ENCODE peak calls at places on chromosomes 6 and 20, in ten cellular contexts. One of them, this sample, is unnamed.

GRCh38 chr6:82331031-82331773 is 32.4 kb upstream of the TPBG start:
- DNase-seq in epithelial cell of esophagus: peak
- DNase-seq in cardiac muscle cell: no peak
- DNase-seq in glutamatergic neuron: no peak
- DNase-seq in GM12865: peak
- DNase-seq in CD14-positive monocyte: no peak
- DNase-seq in sigmoid colon: no peak
- DNase-seq in progenitor cell of endocrine pancreas: no peak
- DNase-seq in heart left ventricle: no peak
- DNase-seq in HCT116: no peak
- DNase-seq in this sample: no peak

GRCh38 chr6:111628117-111628866 is 22.6 kb upstream of the TRAF3IP2 start:
- DNase-seq in epithelial cell of esophagus: no peak
- DNase-seq in cardiac muscle cell: no peak
- DNase-seq in glutamatergic neuron: no peak
- DNase-seq in GM12865: no peak
- DNase-seq in CD14-positive monocyte: no peak
- DNase-seq in sigmoid colon: no peak
- DNase-seq in progenitor cell of endocrine pancreas: no peak
- DNase-seq in heart left ventricle: no peak
- DNase-seq in HCT116: no peak
- DNase-seq in this sample: no peak

GRCh38 chr20:19973920-19974620 is 43.1 kb upstream of the NAA20 start:
- DNase-seq in epithelial cell of esophagus: peak
- DNase-seq in cardiac muscle cell: no peak
- DNase-seq in glutamatergic neuron: no peak
- DNase-seq in GM12865: no peak
- DNase-seq in CD14-positive monocyte: peak
- DNase-seq in sigmoid colon: peak
- DNase-seq in progenitor cell of endocrine pancreas: no peak
- DNase-seq in heart left ventricle: peak
- DNase-seq in HCT116: no peak
- DNase-seq in this sample: no peak

GRCh38 chr6:105985098-105985815 is 100.9 kb upstream of the PRDM1 start:
- DNase-seq in epithelial cell of esophagus: peak
- DNase-seq in cardiac muscle cell: no peak
- DNase-seq in glutamatergic neuron: no peak
- DNase-seq in GM12865: no peak
- DNase-seq in CD14-positive monocyte: no peak
- DNase-seq in sigmoid colon: peak
- DNase-seq in progenitor cell of endocrine pancreas: no peak
- DNase-seq in heart left ventricle: no peak
- DNase-seq in HCT116: no peak
- DNase-seq in this sample: no peak

GRCh38 chr20:57749861-57750260 is 40.0 kb upstream of the PMEPA1 start:
- DNase-seq in epithelial cell of esophagus: no peak
- DNase-seq in cardiac muscle cell: no peak
- DNase-seq in glutamatergic neuron: no peak
- DNase-seq in GM12865: no peak
- DNase-seq in CD14-positive monocyte: no peak
- DNase-seq in sigmoid colon: peak
- DNase-seq in progenitor cell of endocrine pancreas: no peak
- DNase-seq in heart left ventricle: no peak
- DNase-seq in HCT116: no peak
- DNase-seq in this sample: no peak

GRCh38 chr20:57654363-57654997 is 34.3 kb upstream of the ZBP1 start:
- DNase-seq in epithelial cell of esophagus: peak
- DNase-seq in cardiac muscle cell: peak
- DNase-seq in glutamatergic neuron: peak
- DNase-seq in GM12865: peak
- DNase-seq in CD14-positive monocyte: no peak
- DNase-seq in sigmoid colon: peak
- DNase-seq in progenitor cell of endocrine pancreas: peak
- DNase-seq in heart left ventricle: no peak
- DNase-seq in HCT116: peak
- DNase-seq in this sample: peak

GRCh38 chr6:19086480-19086879 is 699.3 kb downstream of the RNF144B start:
- DNase-seq in epithelial cell of esophagus: no peak
- DNase-seq in cardiac muscle cell: no peak
- DNase-seq in glutamatergic neuron: no peak
- DNase-seq in GM12865: no peak
- DNase-seq in CD14-positive monocyte: no peak
- DNase-seq in sigmoid colon: no peak
- DNase-seq in progenitor cell of endocrine pancreas: no peak
- DNase-seq in heart left ventricle: no peak
- DNase-seq in HCT116: no peak
- DNase-seq in this sample: no peak

GRCh38 chr6:17583811-17584210 is 16.3 kb upstream of the FAM8A1 start:
- DNase-seq in epithelial cell of esophagus: peak
- DNase-seq in cardiac muscle cell: no peak
- DNase-seq in glutamatergic neuron: no peak
- DNase-seq in GM12865: no peak
- DNase-seq in CD14-positive monocyte: no peak
- DNase-seq in sigmoid colon: peak
- DNase-seq in progenitor cell of endocrine pancreas: no peak
- DNase-seq in heart left ventricle: no peak
- DNase-seq in HCT116: no peak
- DNase-seq in this sample: no peak

GRCh38 chr6:127812985-127813681 is 87.7 kb downstream of the THEMIS start:
- DNase-seq in epithelial cell of esophagus: no peak
- DNase-seq in cardiac muscle cell: no peak
- DNase-seq in glutamatergic neuron: no peak
- DNase-seq in GM12865: no peak
- DNase-seq in CD14-positive monocyte: no peak
- DNase-seq in sigmoid colon: no peak
- DNase-seq in progenitor cell of endocrine pancreas: no peak
- DNase-seq in heart left ventricle: no peak
- DNase-seq in HCT116: no peak
- DNase-seq in this sample: no peak

GRCh38 chr6:129183681-129184216 is 300.8 kb downstream of the LAMA2 start:
- DNase-seq in epithelial cell of esophagus: peak
- DNase-seq in cardiac muscle cell: no peak
- DNase-seq in glutamatergic neuron: no peak
- DNase-seq in GM12865: no peak
- DNase-seq in CD14-positive monocyte: no peak
- DNase-seq in sigmoid colon: no peak
- DNase-seq in progenitor cell of endocrine pancreas: no peak
- DNase-seq in heart left ventricle: no peak
- DNase-seq in HCT116: peak
- DNase-seq in this sample: no peak

DNA sequence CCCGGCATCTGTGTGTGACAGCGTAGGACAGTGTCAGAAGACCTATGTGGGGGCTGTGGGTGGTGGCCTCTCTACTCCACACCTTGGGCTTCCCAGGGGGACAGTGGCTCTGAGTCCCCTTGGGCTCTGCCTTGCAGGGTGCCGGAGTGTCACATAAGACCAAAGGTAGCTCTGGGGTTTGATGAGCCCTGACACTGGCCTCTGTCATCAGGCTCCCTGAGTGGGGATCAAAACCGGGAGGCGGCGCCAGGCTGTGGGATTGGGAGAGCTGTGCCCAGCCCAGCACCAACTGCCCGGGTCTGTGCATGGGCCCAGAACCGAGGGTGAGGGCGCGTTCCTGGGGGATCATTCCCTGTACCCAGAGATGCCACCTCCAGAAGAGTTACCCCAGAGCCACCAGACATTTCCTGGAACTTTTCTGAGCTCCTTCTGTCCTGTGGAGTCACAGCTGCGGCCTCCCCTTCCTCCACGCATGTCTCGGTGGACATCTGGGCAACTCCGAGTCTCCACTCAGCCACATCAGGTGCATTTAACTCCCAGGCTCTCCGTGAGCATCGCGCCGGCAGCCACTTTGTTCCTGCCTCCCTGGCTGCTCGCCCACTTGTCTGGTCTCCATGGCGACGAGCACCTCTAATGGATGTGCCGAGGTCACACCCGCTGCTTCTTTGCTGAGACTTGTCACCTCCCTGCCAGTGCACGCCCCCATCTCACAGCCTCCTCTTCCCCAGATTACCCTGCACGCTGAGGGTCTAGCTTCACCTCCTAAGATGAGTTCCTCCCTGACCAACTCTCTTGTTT is 94.7 kb downstream of the TMEM242 start:
- DNase-seq in epithelial cell of esophagus: no peak
- DNase-seq in cardiac muscle cell: no peak
- DNase-seq in glutamatergic neuron: peak
- DNase-seq in GM12865: no peak
- DNase-seq in CD14-positive monocyte: peak
- DNase-seq in sigmoid colon: peak
- DNase-seq in progenitor cell of endocrine pancreas: no peak
- DNase-seq in heart left ventricle: no peak
- DNase-seq in HCT116: no peak
- DNase-seq in this sample: no peak
- TF ChIP-seq CTCF in epithelial cell of esophagus: no peak
- TF ChIP-seq CTCF in cardiac muscle cell: no peak
- TF ChIP-seq CTCF in glutamatergic neuron: no peak
- TF ChIP-seq CTCF in GM12865: no peak
- TF ChIP-seq CTCF in CD14-positive monocyte: no peak
- TF ChIP-seq CTCF in sigmoid colon: no peak
- TF ChIP-seq CTCF in progenitor cell of endocrine pancreas: no peak
- TF ChIP-seq CTCF in heart left ventricle: no peak
- TF ChIP-seq CTCF in HCT116: no peak
- TF ChIP-seq CTCF in this sample: no peak

GRCh38 chr6:137013738-137014602 is 30.8 kb downstream of the IL20RA start:
- DNase-seq in epithelial cell of esophagus: peak
- DNase-seq in cardiac muscle cell: peak
- DNase-seq in glutamatergic neuron: no peak
- DNase-seq in GM12865: no peak
- DNase-seq in CD14-positive monocyte: no peak
- DNase-seq in sigmoid colon: no peak
- DNase-seq in progenitor cell of endocrine pancreas: no peak
- DNase-seq in heart left ventricle: no peak
- DNase-seq in HCT116: peak
- DNase-seq in this sample: no peak
- TF ChIP-seq CTCF in epithelial cell of esophagus: peak
- TF ChIP-seq CTCF in cardiac muscle cell: peak
- TF ChIP-seq CTCF in glutamatergic neuron: peak
- TF ChIP-seq CTCF in GM12865: peak
- TF ChIP-seq CTCF in CD14-positive monocyte: no peak
- TF ChIP-seq CTCF in sigmoid colon: no peak
- TF ChIP-seq CTCF in progenitor cell of endocrine pancreas: peak
- TF ChIP-seq CTCF in heart left ventricle: peak
- TF ChIP-seq CTCF in HCT116: peak
- TF ChIP-seq CTCF in this sample: no peak

GRCh38 chr6:79589701-79590100 is 41.4 kb upstream of the SH3BGRL2 start:
- DNase-seq in epithelial cell of esophagus: no peak
- DNase-seq in cardiac muscle cell: no peak
- DNase-seq in glutamatergic neuron: no peak
- DNase-seq in GM12865: no peak
- DNase-seq in CD14-positive monocyte: no peak
- DNase-seq in sigmoid colon: no peak
- DNase-seq in progenitor cell of endocrine pancreas: no peak
- DNase-seq in heart left ventricle: no peak
- DNase-seq in HCT116: no peak
- DNase-seq in this sample: no peak

GRCh38 chr6:79584332-79584731 is 46.8 kb upstream of the SH3BGRL2 start:
- DNase-seq in epithelial cell of esophagus: no peak
- DNase-seq in cardiac muscle cell: no peak
- DNase-seq in glutamatergic neuron: no peak
- DNase-seq in GM12865: no peak
- DNase-seq in CD14-positive monocyte: no peak
- DNase-seq in sigmoid colon: no peak
- DNase-seq in progenitor cell of endocrine pancreas: no peak
- DNase-seq in heart left ventricle: no peak
- DNase-seq in HCT116: no peak
- DNase-seq in this sample: no peak

GRCh38 chr6:79586548-79586947 is 44.6 kb upstream of the SH3BGRL2 start:
- DNase-seq in epithelial cell of esophagus: peak
- DNase-seq in cardiac muscle cell: peak
- DNase-seq in glutamatergic neuron: no peak
- DNase-seq in GM12865: no peak
- DNase-seq in CD14-positive monocyte: no peak
- DNase-seq in sigmoid colon: no peak
- DNase-seq in progenitor cell of endocrine pancreas: no peak
- DNase-seq in heart left ventricle: no peak
- DNase-seq in HCT116: peak
- DNase-seq in this sample: no peak
- TF ChIP-seq CTCF in epithelial cell of esophagus: peak
- TF ChIP-seq CTCF in cardiac muscle cell: peak
- TF ChIP-seq CTCF in glutamatergic neuron: peak
- TF ChIP-seq CTCF in GM12865: peak
- TF ChIP-seq CTCF in CD14-positive monocyte: peak
- TF ChIP-seq CTCF in sigmoid colon: no peak
- TF ChIP-seq CTCF in progenitor cell of endocrine pancreas: peak
- TF ChIP-seq CTCF in heart left ventricle: no peak
- TF ChIP-seq CTCF in HCT116: no peak
- TF ChIP-seq CTCF in this sample: no peak

GRCh38 chr6:2939315-2940009 is 31.9 kb downstream of the SERPINB6 start:
- DNase-seq in epithelial cell of esophagus: no peak
- DNase-seq in cardiac muscle cell: peak
- DNase-seq in glutamatergic neuron: no peak
- DNase-seq in GM12865: no peak
- DNase-seq in CD14-positive monocyte: no peak
- DNase-seq in sigmoid colon: peak
- DNase-seq in progenitor cell of endocrine pancreas: no peak
- DNase-seq in heart left ventricle: peak
- DNase-seq in HCT116: no peak
- DNase-seq in this sample: no peak

GRCh38 chr6:2938004-2938631 is 33.2 kb downstream of the SERPINB6 start:
- DNase-seq in epithelial cell of esophagus: no peak
- DNase-seq in cardiac muscle cell: no peak
- DNase-seq in glutamatergic neuron: no peak
- DNase-seq in GM12865: no peak
- DNase-seq in CD14-positive monocyte: no peak
- DNase-seq in sigmoid colon: no peak
- DNase-seq in progenitor cell of endocrine pancreas: no peak
- DNase-seq in heart left ventricle: no peak
- DNase-seq in HCT116: no peak
- DNase-seq in this sample: no peak

GRCh38 chr6:2937627-2938003 is 33.8 kb downstream of the SERPINB6 start:
- DNase-seq in epithelial cell of esophagus: no peak
- DNase-seq in cardiac muscle cell: no peak
- DNase-seq in glutamatergic neuron: no peak
- DNase-seq in GM12865: no peak
- DNase-seq in CD14-positive monocyte: no peak
- DNase-seq in sigmoid colon: no peak
- DNase-seq in progenitor cell of endocrine pancreas: no peak
- DNase-seq in heart left ventricle: no peak
- DNase-seq in HCT116: no peak
- DNase-seq in this sample: no peak

GRCh38 chr6:2940010-2940850 is 31.1 kb downstream of the SERPINB6 start:
- DNase-seq in epithelial cell of esophagus: no peak
- DNase-seq in cardiac muscle cell: no peak
- DNase-seq in glutamatergic neuron: no peak
- DNase-seq in GM12865: peak
- DNase-seq in CD14-positive monocyte: no peak
- DNase-seq in sigmoid colon: no peak
- DNase-seq in progenitor cell of endocrine pancreas: no peak
- DNase-seq in heart left ventricle: no peak
- DNase-seq in HCT116: no peak
- DNase-seq in this sample: peak

DNA sequence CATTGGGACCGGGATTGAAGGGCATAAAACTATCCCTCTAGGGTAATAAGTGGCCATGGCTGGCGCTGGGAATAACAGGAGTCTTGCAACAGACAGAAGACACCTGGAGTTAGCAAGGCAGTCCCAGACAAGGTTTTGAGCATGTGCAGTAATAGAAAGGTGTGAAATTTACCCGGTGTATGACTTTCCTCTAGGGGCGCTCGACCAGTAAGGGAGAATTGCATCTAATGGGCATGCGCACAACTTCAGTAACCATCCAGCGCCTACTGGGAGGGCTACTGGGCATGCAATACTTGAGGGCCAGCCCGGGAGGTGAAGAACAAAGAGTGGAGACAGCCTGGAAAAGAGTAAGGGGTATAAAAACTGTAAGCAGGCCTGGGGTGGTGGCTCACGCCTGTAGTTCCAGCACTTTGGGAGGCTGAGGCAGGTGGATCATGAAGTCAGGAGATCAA is 32.7 kb downstream of the SERPINB6 start:
- DNase-seq in epithelial cell of esophagus: no peak
- DNase-seq in cardiac muscle cell: no peak
- DNase-seq in glutamatergic neuron: no peak
- DNase-seq in GM12865: no peak
- DNase-seq in CD14-positive monocyte: no peak
- DNase-seq in sigmoid colon: no peak
- DNase-seq in progenitor cell of endocrine pancreas: no peak
- DNase-seq in heart left ventricle: no peak
- DNase-seq in HCT116: peak
- DNase-seq in this sample: no peak
- TF ChIP-seq CTCF in epithelial cell of esophagus: no peak
- TF ChIP-seq CTCF in cardiac muscle cell: peak
- TF ChIP-seq CTCF in glutamatergic neuron: no peak
- TF ChIP-seq CTCF in GM12865: no peak
- TF ChIP-seq CTCF in CD14-positive monocyte: no peak
- TF ChIP-seq CTCF in sigmoid colon: no peak
- TF ChIP-seq CTCF in progenitor cell of endocrine pancreas: no peak
- TF ChIP-seq CTCF in heart left ventricle: no peak
- TF ChIP-seq CTCF in HCT116: peak
- TF ChIP-seq CTCF in this sample: no peak

This sample was measured in activated B cell treated with CpG ODN at 0.5 μM for 24 hours.